ENCODE peak calls at places on chromosome 21, in eight cellular contexts. One of them, this sample, is unnamed.
A peak's percentile ranks its signal among the peaks of the same experiment; 100 is the strongest.

GRCh38 chr21:21230672-21231071 is 232.5 kb downstream of the NCAM2 start:
- DNase-seq in astrocyte of the hippocampus: peak; percentile 51
- DNase-seq in posterior cingulate gyrus: no peak
- DNase-seq in tibial nerve: no peak
- DNase-seq in renal cortical epithelial cell: no peak
- DNase-seq in EH: peak; percentile 10
- DNase-seq in progenitor cell of endocrine pancreas: no peak
- DNase-seq in WTC11: no peak
- DNase-seq in this sample: peak; percentile 54

GRCh38 chr21:37207441-37208009 is 59.6 kb downstream of the VPS26C start:
- DNase-seq in astrocyte of the hippocampus: peak; percentile 77
- DNase-seq in posterior cingulate gyrus: no peak
- DNase-seq in tibial nerve: no peak
- DNase-seq in renal cortical epithelial cell: peak; percentile 41
- DNase-seq in EH: peak; percentile 22
- DNase-seq in progenitor cell of endocrine pancreas: no peak
- DNase-seq in WTC11: no peak
- DNase-seq in this sample: peak; percentile 12

GRCh38 chr21:33712022-33712803 is 69.9 kb downstream of the ITSN1 start:
- DNase-seq in astrocyte of the hippocampus: no peak
- DNase-seq in posterior cingulate gyrus: no peak
- DNase-seq in tibial nerve: no peak
- DNase-seq in renal cortical epithelial cell: no peak
- DNase-seq in EH: no peak
- DNase-seq in progenitor cell of endocrine pancreas: no peak
- DNase-seq in WTC11: no peak
- DNase-seq in this sample: no peak

GRCh38 chr21:33848252-33848953 is 67.2 kb downstream of the ATP5PO start:
- DNase-seq in astrocyte of the hippocampus: peak; percentile 40
- DNase-seq in posterior cingulate gyrus: no peak
- DNase-seq in tibial nerve: no peak
- DNase-seq in renal cortical epithelial cell: peak; percentile 88
- DNase-seq in EH: no peak
- DNase-seq in progenitor cell of endocrine pancreas: no peak
- DNase-seq in WTC11: no peak
- DNase-seq in this sample: no peak

GRCh38 chr21:32233055-32233546 is 45.7 kb downstream of the MIS18A start:
- DNase-seq in astrocyte of the hippocampus: peak; percentile 66
- DNase-seq in posterior cingulate gyrus: no peak
- DNase-seq in tibial nerve: no peak
- DNase-seq in renal cortical epithelial cell: peak; percentile 69
- DNase-seq in EH: no peak
- DNase-seq in progenitor cell of endocrine pancreas: no peak
- DNase-seq in WTC11: no peak
- DNase-seq in this sample: no peak

GRCh38 chr21:45388011-45388521 is 16.9 kb upstream of the COL18A1 start:
- DNase-seq in astrocyte of the hippocampus: no peak
- DNase-seq in posterior cingulate gyrus: no peak
- DNase-seq in tibial nerve: no peak
- DNase-seq in renal cortical epithelial cell: no peak
- DNase-seq in EH: peak; percentile 44
- DNase-seq in progenitor cell of endocrine pancreas: no peak
- DNase-seq in WTC11: no peak
- DNase-seq in this sample: no peak

GRCh38 chr21:15324542-15324941 is 259.7 kb upstream of the NRIP1 start:
- DNase-seq in astrocyte of the hippocampus: no peak
- DNase-seq in posterior cingulate gyrus: no peak
- DNase-seq in tibial nerve: no peak
- DNase-seq in renal cortical epithelial cell: no peak
- DNase-seq in EH: no peak
- DNase-seq in progenitor cell of endocrine pancreas: no peak
- DNase-seq in WTC11: no peak
- DNase-seq in this sample: no peak

GRCh38 chr21:45764792-45765191 is 121.3 kb downstream of the PCBP3 start:
- DNase-seq in astrocyte of the hippocampus: no peak
- DNase-seq in posterior cingulate gyrus: no peak
- DNase-seq in tibial nerve: no peak
- DNase-seq in renal cortical epithelial cell: no peak
- DNase-seq in EH: no peak
- DNase-seq in progenitor cell of endocrine pancreas: no peak
- DNase-seq in WTC11: no peak
- DNase-seq in this sample: no peak

GRCh38 chr21:39854572-39854971 is 12.7 kb upstream of the PCP4 start:
- DNase-seq in astrocyte of the hippocampus: no peak
- DNase-seq in posterior cingulate gyrus: no peak
- DNase-seq in tibial nerve: no peak
- DNase-seq in renal cortical epithelial cell: no peak
- DNase-seq in EH: no peak
- DNase-seq in progenitor cell of endocrine pancreas: no peak
- DNase-seq in WTC11: peak; percentile 61
- DNase-seq in this sample: no peak

GRCh38 chr21:26405071-26405470 is 168.0 kb downstream of the CYYR1 start:
- DNase-seq in astrocyte of the hippocampus: peak; percentile 37
- DNase-seq in posterior cingulate gyrus: no peak
- DNase-seq in tibial nerve: no peak
- DNase-seq in renal cortical epithelial cell: peak; percentile 30
- DNase-seq in EH: peak; percentile 80
- DNase-seq in progenitor cell of endocrine pancreas: no peak
- DNase-seq in WTC11: no peak
- DNase-seq in this sample: peak; percentile 80

GRCh38 chr21:14401217-14401616 is 18.3 kb upstream of the HSPA13 start:
- DNase-seq in astrocyte of the hippocampus: no peak
- DNase-seq in posterior cingulate gyrus: no peak
- DNase-seq in tibial nerve: no peak
- DNase-seq in renal cortical epithelial cell: no peak
- DNase-seq in EH: no peak
- DNase-seq in progenitor cell of endocrine pancreas: no peak
- DNase-seq in WTC11: no peak
- DNase-seq in this sample: no peak